ENCODE peak calls at places on chromosomes 3 and 15, in ten cellular contexts. One of them, this sample, is unnamed.

GRCh38 chr15:67186226-67186649 is 68.2 kb downstream of the AAGAB start:
- DNase-seq in right atrium auricular region: peak; percentile 91
- DNase-seq in heart right ventricle: peak; percentile 79
- DNase-seq in aorta: no peak
- DNase-seq in upper lobe of right lung: no peak
- DNase-seq in cardiac muscle cell: peak; percentile 67
- DNase-seq in A673: no peak
- DNase-seq in right cardiac atrium: peak; percentile 90
- DNase-seq in naive thymus-derived CD4-positive, alpha-beta T cell: no peak
- DNase-seq in Panc1: no peak
- DNase-seq in this sample: no peak

GRCh38 chr3:140842984-140843649 is 98.5 kb upstream of the SLC25A36 start:
- DNase-seq in right atrium auricular region: no peak
- DNase-seq in heart right ventricle: no peak
- DNase-seq in aorta: no peak
- DNase-seq in upper lobe of right lung: no peak
- DNase-seq in cardiac muscle cell: no peak
- DNase-seq in A673: no peak
- DNase-seq in right cardiac atrium: no peak
- DNase-seq in naive thymus-derived CD4-positive, alpha-beta T cell: no peak
- DNase-seq in Panc1: no peak
- DNase-seq in this sample: no peak

GRCh38 chr3:47082519-47082918 is 81.4 kb downstream of the SETD2 start:
- DNase-seq in right atrium auricular region: no peak
- DNase-seq in heart right ventricle: no peak
- DNase-seq in aorta: no peak
- DNase-seq in upper lobe of right lung: no peak
- DNase-seq in cardiac muscle cell: no peak
- DNase-seq in A673: no peak
- DNase-seq in right cardiac atrium: no peak
- DNase-seq in naive thymus-derived CD4-positive, alpha-beta T cell: no peak
- DNase-seq in Panc1: no peak
- DNase-seq in this sample: no peak

GRCh38 chr15:39153718-39154117 is 427.2 kb upstream of the THBS1 start:
- DNase-seq in right atrium auricular region: no peak
- DNase-seq in heart right ventricle: no peak
- DNase-seq in aorta: no peak
- DNase-seq in upper lobe of right lung: no peak
- DNase-seq in cardiac muscle cell: no peak
- DNase-seq in A673: no peak
- DNase-seq in right cardiac atrium: no peak
- DNase-seq in naive thymus-derived CD4-positive, alpha-beta T cell: no peak
- DNase-seq in Panc1: no peak
- DNase-seq in this sample: no peak

GRCh38 chr3:170220871-170221270 is 1.4 kb upstream of the PRKCI start:
- DNase-seq in right atrium auricular region: no peak
- DNase-seq in heart right ventricle: no peak
- DNase-seq in aorta: no peak
- DNase-seq in upper lobe of right lung: no peak
- DNase-seq in cardiac muscle cell: no peak
- DNase-seq in A673: no peak
- DNase-seq in right cardiac atrium: no peak
- DNase-seq in naive thymus-derived CD4-positive, alpha-beta T cell: no peak
- DNase-seq in Panc1: no peak
- DNase-seq in this sample: no peak

GRCh38 chr3:183987014-183987600 is 30.6 kb downstream of the ABCC5 start:
- DNase-seq in right atrium auricular region: no peak
- DNase-seq in heart right ventricle: no peak
- DNase-seq in aorta: no peak
- DNase-seq in upper lobe of right lung: no peak
- DNase-seq in cardiac muscle cell: no peak
- DNase-seq in A673: no peak
- DNase-seq in right cardiac atrium: no peak
- DNase-seq in naive thymus-derived CD4-positive, alpha-beta T cell: no peak
- DNase-seq in Panc1: no peak
- DNase-seq in this sample: no peak

GRCh38 chr3:12869025-12869695 is 27.8 kb upstream of the RPL32 start:
- DNase-seq in right atrium auricular region: no peak
- DNase-seq in heart right ventricle: peak; percentile 61
- DNase-seq in aorta: peak; percentile 83
- DNase-seq in upper lobe of right lung: peak; percentile 82
- DNase-seq in cardiac muscle cell: peak; percentile 22
- DNase-seq in A673: no peak
- DNase-seq in right cardiac atrium: peak; percentile 79
- DNase-seq in naive thymus-derived CD4-positive, alpha-beta T cell: peak; percentile 58
- DNase-seq in Panc1: no peak
- DNase-seq in this sample: peak; percentile 93

GRCh38 chr3:194879991-194880939 is 194.6 kb downstream of the FAM43A start:
- DNase-seq in right atrium auricular region: peak; percentile 81
- DNase-seq in heart right ventricle: peak; percentile 75
- DNase-seq in aorta: peak; percentile 85
- DNase-seq in upper lobe of right lung: no peak
- DNase-seq in cardiac muscle cell: peak; percentile 88
- DNase-seq in A673: peak; percentile 86
- DNase-seq in right cardiac atrium: peak; percentile 91
- DNase-seq in naive thymus-derived CD4-positive, alpha-beta T cell: peak; percentile 12
- DNase-seq in Panc1: no peak
- DNase-seq in this sample: peak; percentile 38

GRCh38 chr3:82030932-82031331 is 269.5 kb upstream of the GBE1 start:
- DNase-seq in right atrium auricular region: no peak
- DNase-seq in heart right ventricle: no peak
- DNase-seq in aorta: no peak
- DNase-seq in upper lobe of right lung: no peak
- DNase-seq in cardiac muscle cell: no peak
- DNase-seq in A673: no peak
- DNase-seq in right cardiac atrium: no peak
- DNase-seq in naive thymus-derived CD4-positive, alpha-beta T cell: no peak
- DNase-seq in Panc1: no peak
- DNase-seq in this sample: no peak

GRCh38 chr3:16448691-16449090 is 64.8 kb downstream of the RFTN1 start:
- DNase-seq in right atrium auricular region: peak; percentile 87
- DNase-seq in heart right ventricle: peak; percentile 44
- DNase-seq in aorta: peak; percentile 94
- DNase-seq in upper lobe of right lung: no peak
- DNase-seq in cardiac muscle cell: peak; percentile 89
- DNase-seq in A673: peak; percentile 87
- DNase-seq in right cardiac atrium: peak; percentile 83
- DNase-seq in naive thymus-derived CD4-positive, alpha-beta T cell: peak; percentile 41
- DNase-seq in Panc1: no peak
- DNase-seq in this sample: peak; percentile 82

DNA sequence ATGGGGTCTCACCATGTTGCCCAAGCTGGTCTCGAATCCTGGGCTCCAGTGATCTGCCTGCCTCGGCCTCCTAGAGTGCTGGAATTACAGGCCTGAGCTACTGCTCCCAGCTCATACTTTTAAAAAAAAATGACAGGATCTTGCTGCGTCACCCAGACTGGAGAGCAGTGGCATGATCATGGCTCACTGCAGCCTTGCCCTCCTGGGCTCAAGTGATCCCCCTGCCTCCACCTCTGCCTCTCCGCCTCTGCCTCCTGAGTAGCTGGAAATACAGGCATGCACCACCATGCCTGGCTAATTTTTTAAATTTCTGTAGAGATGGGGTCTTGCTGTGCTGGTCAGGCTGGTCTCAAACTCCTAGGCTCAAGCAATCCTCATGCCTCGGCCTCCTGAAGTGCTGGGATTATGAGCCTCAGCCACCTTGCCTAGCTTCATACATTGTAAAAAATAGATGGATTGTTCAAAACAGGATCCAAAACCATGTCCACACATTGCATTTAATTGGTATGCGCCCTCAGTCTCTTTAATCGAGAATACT is 8.9 kb downstream of the PHLDB2 start:
- DNase-seq in right atrium auricular region: no peak
- DNase-seq in heart right ventricle: no peak
- DNase-seq in aorta: no peak
- DNase-seq in upper lobe of right lung: no peak
- DNase-seq in cardiac muscle cell: no peak
- DNase-seq in A673: no peak
- DNase-seq in right cardiac atrium: no peak
- DNase-seq in naive thymus-derived CD4-positive, alpha-beta T cell: no peak
- DNase-seq in Panc1: no peak
- DNase-seq in this sample: no peak
- H3K4me1 ChIP-seq in right atrium auricular region: no peaks in the 10 kb centered on the region
- H3K4me1 ChIP-seq in heart right ventricle: peaks cover 68% of the 10 kb centered on the region
- H3K4me1 ChIP-seq in aorta: peaks cover 4% of the 10 kb centered on the region
- H3K4me1 ChIP-seq in upper lobe of right lung: peaks cover 26% of the 10 kb centered on the region
- H3K4me1 ChIP-seq in cardiac muscle cell: peaks cover 44% of the 10 kb centered on the region
- H3K4me1 ChIP-seq in A673: peaks cover 25% of the 10 kb centered on the region
- H3K4me1 ChIP-seq in right cardiac atrium: peaks cover 15% of the 10 kb centered on the region
- H3K4me1 ChIP-seq in naive thymus-derived CD4-positive, alpha-beta T cell: no peaks in the 10 kb centered on the region
- H3K4me1 ChIP-seq in Panc1: peaks cover 3% of the 10 kb centered on the region
- H3K4me1 ChIP-seq in this sample: peaks cover 31% of the 10 kb centered on the region

GRCh38 chr15:28094732-28095521 is 4.2 kb downstream of the OCA2 start:
- DNase-seq in right atrium auricular region: peak; percentile 58
- DNase-seq in heart right ventricle: peak; percentile 61
- DNase-seq in aorta: no peak
- DNase-seq in upper lobe of right lung: peak; percentile 93
- DNase-seq in cardiac muscle cell: no peak
- DNase-seq in A673: no peak
- DNase-seq in right cardiac atrium: peak; percentile 73
- DNase-seq in naive thymus-derived CD4-positive, alpha-beta T cell: peak; percentile 36
- DNase-seq in Panc1: no peak
- DNase-seq in this sample: peak; percentile 86
- H3K27ac ChIP-seq in right atrium auricular region: peak overlapping the region; percentile 70
- H3K27ac ChIP-seq in heart right ventricle: peak overlapping the region; percentile 68
- H3K27ac ChIP-seq in aorta: peak overlapping the region; percentile 97
- H3K27ac ChIP-seq in upper lobe of right lung: peak overlapping the region; percentile 81
- H3K27ac ChIP-seq in cardiac muscle cell: no peak overlapping the region
- H3K27ac ChIP-seq in A673: no peak overlapping the region
- H3K27ac ChIP-seq in right cardiac atrium: no peak overlapping the region
- H3K27ac ChIP-seq in naive thymus-derived CD4-positive, alpha-beta T cell: no peak overlapping the region
- H3K27ac ChIP-seq in Panc1: no peak overlapping the region
- H3K27ac ChIP-seq in this sample: no peak overlapping the region

DNA sequence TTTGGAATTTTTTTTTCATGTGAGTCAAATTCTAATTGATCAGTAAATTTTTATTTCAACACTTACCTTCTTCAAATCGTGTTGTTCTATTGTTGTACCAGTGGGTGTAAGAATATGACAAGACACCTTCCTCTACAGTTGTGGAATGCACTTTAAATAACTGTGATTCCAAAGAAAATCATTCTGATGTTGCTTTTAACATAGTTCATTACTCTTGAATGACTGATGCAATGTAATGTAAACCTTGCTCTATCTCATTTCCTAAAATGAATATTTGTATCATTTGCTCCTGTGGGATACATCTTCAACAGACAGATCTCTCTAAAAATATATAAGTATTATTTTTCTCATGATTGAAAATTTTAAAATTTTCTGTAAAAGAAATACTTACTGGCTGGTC is 313.4 kb downstream of the RBMS3 start:
- DNase-seq in right atrium auricular region: no peak
- DNase-seq in heart right ventricle: no peak
- DNase-seq in aorta: no peak
- DNase-seq in upper lobe of right lung: no peak
- DNase-seq in cardiac muscle cell: no peak
- DNase-seq in A673: no peak
- DNase-seq in right cardiac atrium: no peak
- DNase-seq in naive thymus-derived CD4-positive, alpha-beta T cell: no peak
- DNase-seq in Panc1: no peak
- DNase-seq in this sample: no peak
- H3K4me3 ChIP-seq in right atrium auricular region: no peak overlapping the region
- H3K4me3 ChIP-seq in heart right ventricle: no peak overlapping the region
- H3K4me3 ChIP-seq in aorta: no peak overlapping the region
- H3K4me3 ChIP-seq in upper lobe of right lung: no peak overlapping the region
- H3K4me3 ChIP-seq in cardiac muscle cell: no peak overlapping the region
- H3K4me3 ChIP-seq in A673: no peak overlapping the region
- H3K4me3 ChIP-seq in right cardiac atrium: no peak overlapping the region
- H3K4me3 ChIP-seq in naive thymus-derived CD4-positive, alpha-beta T cell: no peak overlapping the region
- H3K4me3 ChIP-seq in Panc1: no peak overlapping the region
- H3K4me3 ChIP-seq in this sample: no peak overlapping the region

GRCh38 chr15:60656041-60656440 is 177.1 kb upstream of the ICE2 start:
- DNase-seq in right atrium auricular region: no peak
- DNase-seq in heart right ventricle: no peak
- DNase-seq in aorta: no peak
- DNase-seq in upper lobe of right lung: no peak
- DNase-seq in cardiac muscle cell: peak; percentile 18
- DNase-seq in A673: no peak
- DNase-seq in right cardiac atrium: no peak
- DNase-seq in naive thymus-derived CD4-positive, alpha-beta T cell: no peak
- DNase-seq in Panc1: no peak
- DNase-seq in this sample: no peak

GRCh38 chr15:60660290-60661051 is 181.5 kb upstream of the ICE2 start:
- DNase-seq in right atrium auricular region: no peak
- DNase-seq in heart right ventricle: no peak
- DNase-seq in aorta: no peak
- DNase-seq in upper lobe of right lung: no peak
- DNase-seq in cardiac muscle cell: peak; percentile 81
- DNase-seq in A673: peak; percentile 77
- DNase-seq in right cardiac atrium: no peak
- DNase-seq in naive thymus-derived CD4-positive, alpha-beta T cell: no peak
- DNase-seq in Panc1: no peak
- DNase-seq in this sample: no peak

GRCh38 chr15:60652870-60653269 is 173.9 kb upstream of the ICE2 start:
- DNase-seq in right atrium auricular region: no peak
- DNase-seq in heart right ventricle: no peak
- DNase-seq in aorta: no peak
- DNase-seq in upper lobe of right lung: no peak
- DNase-seq in cardiac muscle cell: no peak
- DNase-seq in A673: no peak
- DNase-seq in right cardiac atrium: no peak
- DNase-seq in naive thymus-derived CD4-positive, alpha-beta T cell: no peak
- DNase-seq in Panc1: no peak
- DNase-seq in this sample: no peak

GRCh38 chr15:60655252-60655651 is 176.3 kb upstream of the ICE2 start:
- DNase-seq in right atrium auricular region: no peak
- DNase-seq in heart right ventricle: no peak
- DNase-seq in aorta: no peak
- DNase-seq in upper lobe of right lung: no peak
- DNase-seq in cardiac muscle cell: no peak
- DNase-seq in A673: no peak
- DNase-seq in right cardiac atrium: no peak
- DNase-seq in naive thymus-derived CD4-positive, alpha-beta T cell: no peak
- DNase-seq in Panc1: no peak
- DNase-seq in this sample: peak; percentile 71

DNA sequence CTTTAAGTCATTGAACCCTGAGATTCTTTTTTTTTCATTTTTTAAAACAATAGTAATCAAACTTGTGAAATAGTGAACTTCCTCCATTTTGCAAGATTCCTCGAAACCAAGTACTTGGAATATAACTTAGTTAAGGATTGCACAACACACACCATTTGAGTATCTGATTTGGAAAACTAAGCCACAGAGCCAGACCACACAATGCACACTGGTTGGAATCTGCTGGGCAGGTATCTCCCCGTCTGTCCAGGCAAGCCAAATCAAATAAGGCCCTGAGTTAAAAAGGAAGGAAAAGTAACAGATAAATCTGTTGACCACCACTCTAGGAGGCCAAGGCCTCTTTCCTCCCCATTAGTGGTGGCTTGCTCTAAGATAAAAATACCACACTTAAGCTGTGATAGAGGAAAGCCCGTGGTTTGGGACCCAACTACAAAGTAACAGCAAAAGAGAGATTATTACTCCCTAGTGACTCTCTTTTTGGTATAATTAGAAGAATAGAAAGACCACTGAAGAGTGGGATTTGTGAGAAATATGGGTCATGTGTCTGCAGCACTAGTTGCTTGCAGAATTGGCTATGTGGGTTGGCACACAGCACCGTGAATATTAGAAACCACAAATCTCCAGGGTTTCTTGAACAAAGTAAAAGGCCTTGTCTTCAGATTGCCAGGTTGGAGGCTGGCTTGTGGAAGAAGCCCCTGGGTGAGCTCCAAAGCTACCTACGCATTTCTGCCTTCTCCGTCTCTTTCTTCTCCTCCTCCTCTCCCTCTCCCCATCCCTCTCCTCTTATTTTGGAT is 177.7 kb upstream of the ICE2 start:
- DNase-seq in right atrium auricular region: no peak
- DNase-seq in heart right ventricle: no peak
- DNase-seq in aorta: no peak
- DNase-seq in upper lobe of right lung: no peak
- DNase-seq in cardiac muscle cell: peak; percentile 86
- DNase-seq in A673: no peak
- DNase-seq in right cardiac atrium: no peak
- DNase-seq in naive thymus-derived CD4-positive, alpha-beta T cell: no peak
- DNase-seq in Panc1: no peak
- DNase-seq in this sample: no peak
- H3K4me1 ChIP-seq in right atrium auricular region: no peaks in the 10 kb centered on the region
- H3K4me1 ChIP-seq in heart right ventricle: peaks cover 37% of the 10 kb centered on the region
- H3K4me1 ChIP-seq in aorta: no peaks in the 10 kb centered on the region
- H3K4me1 ChIP-seq in upper lobe of right lung: peaks cover 17% of the 10 kb centered on the region
- H3K4me1 ChIP-seq in cardiac muscle cell: peaks cover 11% of the 10 kb centered on the region
- H3K4me1 ChIP-seq in A673: peaks cover 18% of the 10 kb centered on the region
- H3K4me1 ChIP-seq in right cardiac atrium: peaks cover 2% of the 10 kb centered on the region
- H3K4me1 ChIP-seq in naive thymus-derived CD4-positive, alpha-beta T cell: no peaks in the 10 kb centered on the region
- H3K4me1 ChIP-seq in Panc1: no peaks in the 10 kb centered on the region
- H3K4me1 ChIP-seq in this sample: peaks cover 23% of the 10 kb centered on the region